ENCODE peak calls at places on chromosomes 2 and 18, in nine cellular contexts. X is IMR-90; J is foreskin fibroblast; M is BJ; N is CD8-positive, alpha-beta T cell; W is endodermal cell; E is kidney epithelial cell; G is brain microvascular endothelial cell; O is HCT116. T is an unnamed sample.

GRCh38 chr2:46034535-46034934 is 262.7 kb upstream of the EPAS1 start:
- DNase-seq in X (no peak), J (no peak), M (no peak), N (no peak), W (no peak), E (no peak), G (peak; percentile 40), O (no peak), T (no peak)

GRCh38 chr2:43293744-43294695 is 67.6 kb upstream of the ZFP36L2 start:
- DNase-seq in X (peak; percentile 100), J (peak; percentile 97), M (peak; percentile 97), N (no peak), W (no peak), E (peak; percentile 98), G (peak; percentile 98), O (peak; percentile 97), T (peak; percentile 97)

GRCh38 chr2:126988482-126988881 is 89.8 kb downstream of the TEX51 start:
- DNase-seq in X (no peak), J (no peak), M (no peak), N (no peak), W (no peak), E (no peak), G (no peak), O (no peak), T (no peak)

GRCh38 chr2:16026816-16027501 is 86.6 kb downstream of the MYCN start:
- DNase-seq in X (no peak), J (no peak), M (no peak), N (no peak), W (no peak), E (no peak), G (no peak), O (no peak), T (no peak)

GRCh38 chr2:130377491-130377890 is 21.6 kb downstream of the PTPN18 start:
- DNase-seq in X (no peak), J (no peak), M (no peak), N (no peak), W (no peak), E (no peak), G (no peak), O (no peak), T (no peak)

GRCh38 chr2:127670055-127670956 is 5.0 kb downstream of the LIMS2 start:
- DNase-seq in X (no peak), J (no peak), M (peak; percentile 82), N (no peak), W (no peak), E (no peak), G (no peak), O (no peak), T (no peak)

GRCh38 chr18:21693322-21693721 is 11.3 kb downstream of the ABHD3 start:
- DNase-seq in X (no peak), J (no peak), M (no peak), N (no peak), W (no peak), E (no peak), G (no peak), O (no peak), T (no peak)

GRCh38 chr2:24920813-24921441 is 890 bp upstream of the ADCY3 start:
- DNase-seq in X (no peak), J (no peak), M (no peak), N (no peak), W (peak; percentile 76), E (no peak), G (no peak), O (no peak), T (no peak)

GRCh38 chr2:224870341-224870740 is 154.2 kb upstream of the CCDC195 start:
- DNase-seq in X (peak; percentile 61), J (peak; percentile 91), M (no peak), N (no peak), W (no peak), E (no peak), G (no peak), O (no peak), T (no peak)

GRCh38 chr2:191488135-191488534 is 189.8 kb upstream of the NABP1 start:
- DNase-seq in X (no peak), J (peak; percentile 12), M (no peak), N (no peak), W (no peak), E (no peak), G (no peak), O (no peak), T (no peak)

GRCh38 chr2:163345795-163346573 is 389.8 kb downstream of the FIGN start:
- DNase-seq in X (peak; percentile 50), J (peak; percentile 67), M (no peak), N (no peak), W (no peak), E (no peak), G (peak; percentile 46), O (peak; percentile 55), T (no peak)

GRCh38 chr18:62128157-62128556 is 58.7 kb downstream of the PIGN start:
- DNase-seq in X (peak; percentile 61), J (peak; percentile 85), M (peak; percentile 37), N (no peak), W (no peak), E (no peak), G (peak; percentile 55), O (no peak), T (no peak)

DNA sequence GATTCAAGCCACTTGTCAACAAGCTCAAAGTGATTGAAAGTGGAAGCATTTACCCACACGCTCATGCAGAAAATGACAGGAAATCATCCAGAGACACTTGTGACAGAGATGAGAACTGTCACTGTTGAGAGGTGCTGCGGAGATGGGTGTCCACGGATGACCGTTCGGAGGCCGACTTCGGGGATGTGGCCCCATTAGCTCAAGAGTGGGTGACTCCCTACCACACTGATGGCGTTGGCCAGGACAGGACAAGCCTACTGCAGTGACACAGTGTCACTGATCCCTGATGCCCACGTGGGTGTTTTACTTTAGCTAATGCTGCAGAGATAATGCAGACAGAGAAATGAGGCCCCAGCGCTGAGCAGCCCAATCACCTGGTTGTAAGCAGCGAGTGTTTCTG is 81.5 kb upstream of the YWHAQ start:
- DNase-seq in X (no peak), J (no peak), M (no peak), N (no peak), W (no peak), E (no peak), G (no peak), O (no peak), T (no peak)
- H3K4me3 ChIP-seq in X (no peak overlapping the region), J (no peak overlapping the region), M (no peak overlapping the region), N (no peak overlapping the region), W (no peak overlapping the region), E (no peak overlapping the region), G (no peak overlapping the region), O (no peak overlapping the region), T (no peak overlapping the region)

GRCh38 chr2:226799976-226800940 is 638 bp upstream of the IRS1 start:
- DNase-seq in X (peak; percentile 23), J (peak; percentile 53), M (no peak), N (no peak), W (peak; percentile 73), E (no peak), G (no peak), O (no peak), T (no peak)

GRCh38 chr2:226797989-226798421 is 1.6 kb downstream of the IRS1 start:
- DNase-seq in X (peak; percentile 56), J (no peak), M (no peak), N (no peak), W (no peak), E (no peak), G (no peak), O (no peak), T (no peak)

GRCh38 chr2:226799211-226799975 is at the start of gene IRS1:
- DNase-seq in X (peak; percentile 79), J (peak; percentile 94), M (no peak), N (peak; percentile 71), W (peak; percentile 91), E (no peak), G (peak; percentile 52), O (peak; percentile 32), T (peak; percentile 46)

GRCh38 chr2:226797289-226797988 is 2.2 kb downstream of the IRS1 start:
- DNase-seq in X (peak; percentile 75), J (peak; percentile 88), M (no peak), N (no peak), W (no peak), E (no peak), G (no peak), O (no peak), T (no peak)

DNA sequence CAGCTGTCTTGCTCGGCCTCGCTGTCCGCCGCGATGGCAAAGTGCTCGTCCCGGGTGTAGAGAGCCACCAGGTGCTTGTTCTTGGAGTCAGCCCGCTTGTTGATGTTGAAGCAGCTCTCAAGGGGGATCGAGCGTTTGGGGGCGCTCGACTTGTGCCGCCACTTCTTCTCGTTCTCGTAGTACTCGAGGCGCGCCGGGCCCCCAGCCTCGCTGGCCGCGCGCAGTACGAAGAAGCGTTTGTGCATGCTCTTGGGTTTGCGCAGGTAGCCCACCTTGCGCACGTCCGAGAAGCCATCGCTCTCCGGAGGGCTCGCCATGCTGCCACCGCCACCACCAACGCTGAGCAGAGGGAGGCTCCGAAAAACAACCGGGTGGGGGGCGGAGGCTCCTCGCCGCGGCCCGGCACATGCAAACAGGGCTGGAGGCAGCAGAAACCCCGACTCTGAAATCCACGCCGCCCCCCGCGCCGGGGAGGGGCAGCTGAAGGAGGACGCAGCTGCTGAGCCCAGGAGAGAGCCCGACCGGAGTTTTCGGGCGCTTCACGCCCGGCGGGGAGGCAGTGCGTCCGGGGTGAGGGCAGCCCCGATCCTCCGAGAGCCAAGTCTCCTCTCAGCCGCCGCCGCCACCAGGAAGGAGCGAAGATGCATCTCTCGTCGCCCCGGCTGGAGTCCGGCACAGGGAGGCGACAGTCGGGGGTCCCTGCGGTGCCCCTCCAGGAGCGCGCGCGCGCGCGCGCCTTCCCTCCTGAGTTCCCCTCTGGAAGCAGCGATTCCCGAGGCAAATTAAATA is 1.0 kb downstream of the IRS1 start:
- DNase-seq in X (peak; percentile 55), J (peak; percentile 75), M (no peak), N (peak; percentile 62), W (peak; percentile 84), E (no peak), G (peak; percentile 28), O (no peak), T (no peak)
- TF ChIP-seq CTCF in X (peak; percentile 4), J (peak; percentile 20), M (peak; percentile 38), N (peak; percentile 15), W (peak; percentile 43), E (peak; percentile 43), G (peak; percentile 47), O (no peak), T (peak; percentile 28)

GRCh38 chr2:235668782-235669181 is 174.9 kb downstream of the AGAP1 start:
- DNase-seq in X (no peak), J (no peak), M (no peak), N (no peak), W (no peak), E (no peak), G (no peak), O (no peak), T (no peak)
- H3K4me3 ChIP-seq in X (no peak overlapping the region), J (no peak overlapping the region), M (no peak overlapping the region), N (no peak overlapping the region), W (no peak overlapping the region), E (no peak overlapping the region), G (no peak overlapping the region), O (peak overlapping the region; percentile 36), T (peak overlapping the region; percentile 22)

DNA sequence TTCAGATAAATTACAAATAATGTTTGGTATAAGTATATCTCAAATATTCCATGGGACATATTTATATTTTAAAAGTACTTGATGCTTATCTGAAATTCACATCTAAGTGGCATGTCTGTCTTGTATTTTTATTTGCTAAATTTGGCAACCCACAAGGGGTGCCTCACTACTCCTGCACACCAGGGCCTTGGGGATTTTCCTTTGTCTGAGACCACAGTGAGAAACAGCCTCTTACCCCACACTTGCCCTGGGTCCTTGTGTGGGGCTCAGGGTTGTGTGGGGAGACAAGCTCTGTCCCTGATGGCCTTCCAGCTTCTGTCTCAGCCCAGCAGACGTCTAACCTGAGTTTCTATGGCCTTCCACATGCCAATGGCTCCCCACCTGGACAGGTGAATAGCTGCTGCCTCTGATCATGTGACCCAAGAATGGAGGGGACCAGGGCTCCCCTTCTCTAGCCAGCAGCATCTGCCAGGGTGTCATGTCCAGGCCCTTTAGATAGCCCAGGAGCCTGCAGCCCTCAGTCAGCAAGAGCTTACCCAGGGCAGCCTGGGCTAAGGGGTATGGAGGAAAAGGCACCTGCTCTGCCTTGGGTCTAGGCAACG is 49.5 kb upstream of the MRPL33 start:
- DNase-seq in X (no peak), J (no peak), M (no peak), N (no peak), W (no peak), E (no peak), G (no peak), O (no peak), T (no peak)
- TF ChIP-seq CTCF in X (no peak), J (no peak), M (no peak), N (no peak), W (no peak), E (no peak), G (no peak), O (no peak), T (no peak)

T was measured in retinal pigment epithelial cell.